ENCODE peak calls at places on chromosomes 13 and 19, in nine cellular contexts. G is DND-41; A is GM13976; O is CD4-positive, alpha-beta T cell; E is activated B cell treated with CpG ODN at 0.5 μM for 24 hours; V is adrenal gland; T is psoas muscle; W is endothelial cell; K is body of pancreas. N is an unnamed sample.

GRCh38 chr13:95323930-95324662 is 22.8 kb upstream of the ABCC4 start:
- DNase-seq in G (no peak), A (no peak), O (no peak), E (no peak), V (no peak), T (no peak), W (peak), K (no peak), N (no peak)

GRCh38 chr19:16951529-16951928 is 62.7 kb downstream of the F2RL3 start:
- DNase-seq in G (no peak), A (peak), O (no peak), E (no peak), V (no peak), T (no peak), W (no peak), K (no peak), N (no peak)

GRCh38 chr19:334296-335071 is 10.1 kb downstream of the MIER2 start:
- DNase-seq in G (no peak), A (no peak), O (no peak), E (no peak), V (no peak), T (no peak), W (no peak), K (no peak), N (no peak)

GRCh38 chr13:41407380-41407779 is 50.0 kb upstream of the RGCC start:
- DNase-seq in G (no peak), A (no peak), O (no peak), E (no peak), V (no peak), T (no peak), W (no peak), K (no peak), N (no peak)

GRCh38 chr19:45404557-45405434 is at the start of gene PPP1R13L:
- DNase-seq in G (peak), A (peak), O (no peak), E (no peak), V (peak), T (peak), W (peak), K (peak), N (no peak)

GRCh38 chr19:53936035-53936434 is 26.7 kb upstream of the CACNG8 start:
- DNase-seq in G (no peak), A (no peak), O (no peak), E (no peak), V (no peak), T (no peak), W (no peak), K (no peak), N (no peak)

GRCh38 chr19:16856091-16856490 is 26.9 kb downstream of the SIN3B start:
- DNase-seq in G (no peak), A (no peak), O (no peak), E (no peak), V (no peak), T (no peak), W (no peak), K (no peak), N (no peak)

GRCh38 chr13:47250141-47250540 is 353.3 kb upstream of the HTR2A start:
- DNase-seq in G (no peak), A (no peak), O (no peak), E (no peak), V (no peak), T (no peak), W (no peak), K (no peak), N (no peak)

GRCh38 chr19:50003810-50004419 is 21.3 kb downstream of the VRK3 start:
- DNase-seq in G (no peak), A (peak), O (no peak), E (no peak), V (peak), T (peak), W (no peak), K (peak), N (peak)

GRCh38 chr13:99179460-99179859 is 21.2 kb upstream of the UBAC2 start:
- DNase-seq in G (no peak), A (no peak), O (no peak), E (no peak), V (no peak), T (no peak), W (no peak), K (no peak), N (no peak)

GRCh38 chr13:74221752-74222151 is 87.5 kb upstream of the KLF12 start:
- DNase-seq in G (no peak), A (no peak), O (no peak), E (no peak), V (no peak), T (no peak), W (no peak), K (no peak), N (no peak)

GRCh38 chr19:17648097-17648660 is 40.0 kb downstream of the UNC13A start:
- DNase-seq in G (no peak), A (no peak), O (no peak), E (no peak), V (no peak), T (peak), W (no peak), K (no peak), N (no peak)

GRCh38 chr19:46844067-46844489 is 6.6 kb downstream of the AP2S1 start:
- DNase-seq in G (no peak), A (no peak), O (no peak), E (no peak), V (no peak), T (peak), W (no peak), K (no peak), N (no peak)

GRCh38 chr13:95494082-95494681 is 58.3 kb upstream of the CLDN10 start:
- DNase-seq in G (no peak), A (peak), O (no peak), E (no peak), V (no peak), T (no peak), W (peak), K (peak), N (no peak)

GRCh38 chr13:24688901-24689300 is 8.7 kb downstream of the ATP12A start:
- DNase-seq in G (no peak), A (no peak), O (no peak), E (no peak), V (no peak), T (peak), W (no peak), K (no peak), N (no peak)

GRCh38 chr19:455851-456546 is 4.8 kb downstream of the SHC2 start:
- DNase-seq in G (no peak), A (no peak), O (no peak), E (no peak), V (no peak), T (no peak), W (no peak), K (no peak), N (no peak)

GRCh38 chr19:29528350-29528945 is 2.7 kb downstream of the VSTM2B start:
- DNase-seq in G (no peak), A (peak), O (peak), E (no peak), V (peak), T (peak), W (peak), K (peak), N (peak)

GRCh38 chr19:48186541-48186991 is 16.1 kb downstream of the ZSWIM9 start:
- DNase-seq in G (no peak), A (no peak), O (no peak), E (peak), V (no peak), T (no peak), W (no peak), K (no peak), N (no peak)

GRCh38 chr13:105982219-105982618 is 553.2 kb downstream of the EFNB2 start:
- DNase-seq in G (no peak), A (no peak), O (no peak), E (no peak), V (no peak), T (no peak), W (peak), K (no peak), N (no peak)

GRCh38 chr13:98389319-98389718 is 187.6 kb downstream of the STK24 start:
- DNase-seq in G (no peak), A (no peak), O (no peak), E (no peak), V (no peak), T (no peak), W (no peak), K (peak), N (no peak)

GRCh38 chr13:99884913-99885312 is 86.7 kb downstream of the ZIC5 start:
- DNase-seq in G (no peak), A (no peak), O (no peak), E (no peak), V (no peak), T (no peak), W (no peak), K (no peak), N (no peak)

GRCh38 chr19:46958542-46958941 is 61.1 kb upstream of the NPAS1 start:
- DNase-seq in G (no peak), A (peak), O (no peak), E (no peak), V (no peak), T (no peak), W (no peak), K (no peak), N (no peak)

GRCh38 chr19:19650331-19650730 is 6.9 kb upstream of the GMIP start:
- DNase-seq in G (no peak), A (no peak), O (no peak), E (no peak), V (no peak), T (no peak), W (no peak), K (no peak), N (no peak)

GRCh38 chr13:21911916-21912315 is 241.0 kb downstream of the FGF9 start:
- DNase-seq in G (no peak), A (no peak), O (no peak), E (no peak), V (no peak), T (no peak), W (no peak), K (no peak), N (no peak)

GRCh38 chr19:36030264-36031148 is 2.2 kb downstream of the CLIP3 start:
- DNase-seq in G (no peak), A (no peak), O (no peak), E (no peak), V (no peak), T (peak), W (no peak), K (peak), N (no peak)

GRCh38 chr19:35718345-35719041 is 690 bp downstream of the KMT2B start:
- DNase-seq in G (peak), A (peak), O (no peak), E (no peak), V (no peak), T (peak), W (peak), K (peak), N (peak)

GRCh38 chr13:98325724-98326123 is 148.7 kb upstream of the RNF113B start:
- DNase-seq in G (no peak), A (no peak), O (no peak), E (no peak), V (no peak), T (no peak), W (no peak), K (no peak), N (no peak)

GRCh38 chr19:49845433-49845832 is 5.5 kb upstream of the PTOV1 start:
- DNase-seq in G (no peak), A (no peak), O (no peak), E (no peak), V (no peak), T (no peak), W (no peak), K (no peak), N (no peak)

GRCh38 chr19:41376998-41377365 is 649 bp downstream of the TMEM91 start:
- DNase-seq in G (no peak), A (no peak), O (no peak), E (no peak), V (no peak), T (no peak), W (no peak), K (no peak), N (no peak)

GRCh38 chr19:51093066-51093465 is 10.4 kb upstream of the KLK14 start:
- DNase-seq in G (no peak), A (no peak), O (no peak), E (no peak), V (no peak), T (no peak), W (no peak), K (no peak), N (no peak)

GRCh38 chr19:18183529-18183928 is 9.5 kb upstream of the MPV17L2 start:
- DNase-seq in G (no peak), A (no peak), O (no peak), E (no peak), V (no peak), T (no peak), W (no peak), K (no peak), N (no peak)

GRCh38 chr13:22451345-22451744 is 729.4 kb upstream of the SGCG start:
- DNase-seq in G (no peak), A (no peak), O (no peak), E (no peak), V (no peak), T (peak), W (no peak), K (peak), N (no peak)

GRCh38 chr13:36124236-36124822 is 6.9 kb downstream of the DCLK1 start:
- DNase-seq in G (no peak), A (no peak), O (no peak), E (no peak), V (peak), T (no peak), W (no peak), K (peak), N (no peak)

GRCh38 chr13:100721885-100722512 is 47.4 kb upstream of the TMTC4 start:
- DNase-seq in G (peak), A (peak), O (peak), E (no peak), V (peak), T (no peak), W (peak), K (peak), N (peak)

GRCh38 chr13:29893438-29893837 is 43.0 kb upstream of the UBL3 start:
- DNase-seq in G (no peak), A (no peak), O (no peak), E (no peak), V (no peak), T (no peak), W (no peak), K (no peak), N (no peak)

GRCh38 chr19:57099199-57099661 is 20.6 kb upstream of the USP29 start:
- DNase-seq in G (peak), A (peak), O (peak), E (peak), V (peak), T (peak), W (peak), K (peak), N (peak)

GRCh38 chr19:12521996-12522395 is 29.3 kb downstream of the ZNF564 start:
- DNase-seq in G (peak), A (no peak), O (no peak), E (no peak), V (no peak), T (no peak), W (no peak), K (no peak), N (no peak)
- TF ChIP-seq CTCF in G (peak), A (peak), O (no peak), E (no peak), V (no peak), T (no peak), W (no peak), K (no peak), N (no peak)

GRCh38 chr13:110576070-110576394 is 14.5 kb upstream of the RAB20 start:
- DNase-seq in G (no peak), A (no peak), O (no peak), E (no peak), V (no peak), T (no peak), W (no peak), K (no peak), N (no peak)

GRCh38 chr13:110572778-110573118 is 11.2 kb upstream of the RAB20 start:
- DNase-seq in G (no peak), A (no peak), O (no peak), E (no peak), V (no peak), T (no peak), W (no peak), K (no peak), N (no peak)

GRCh38 chr13:110574161-110574560 is 12.6 kb upstream of the RAB20 start:
- DNase-seq in G (no peak), A (no peak), O (no peak), E (no peak), V (no peak), T (no peak), W (no peak), K (no peak), N (no peak)

GRCh38 chr13:110576736-110577476 is 15.4 kb upstream of the RAB20 start:
- DNase-seq in G (no peak), A (no peak), O (no peak), E (no peak), V (no peak), T (no peak), W (no peak), K (peak), N (no peak)

DNA sequence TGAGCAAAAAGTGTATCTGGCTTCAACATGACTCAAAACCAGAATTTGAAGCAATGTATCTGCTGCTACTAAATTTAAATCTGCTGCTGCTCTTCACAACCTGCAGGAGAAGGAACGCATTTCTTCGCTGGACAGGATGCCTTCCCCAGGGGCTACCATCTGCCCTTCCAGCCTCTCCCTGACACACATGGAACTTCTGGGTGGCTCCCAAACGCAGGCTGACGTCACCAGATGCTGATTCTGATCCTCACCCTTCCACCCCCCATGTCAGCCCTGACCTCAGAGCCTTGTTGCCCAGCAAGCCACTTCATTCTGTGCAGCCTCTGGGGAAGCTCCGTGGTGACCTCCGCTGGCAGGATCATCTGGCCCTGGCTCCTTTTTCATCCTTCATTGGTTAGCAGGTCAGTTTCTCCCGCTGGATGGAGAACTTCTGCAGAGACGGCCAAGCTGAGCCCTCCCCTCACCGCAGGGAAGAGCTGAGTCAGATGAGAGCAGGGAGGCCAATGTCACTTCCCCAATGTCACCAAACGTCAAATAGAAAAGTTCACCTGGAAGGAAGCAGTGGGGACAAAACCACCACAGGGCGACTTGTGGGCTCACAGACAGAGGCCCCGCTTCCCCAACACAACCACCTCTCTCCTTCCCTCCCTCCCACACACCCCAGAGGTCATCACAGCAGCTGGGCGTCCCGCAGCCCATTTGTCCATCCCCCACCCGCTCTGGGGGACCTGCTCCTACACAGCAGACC is 14.0 kb upstream of the RAB20 start:
- DNase-seq in G (no peak), A (peak), O (no peak), E (no peak), V (peak), T (peak), W (no peak), K (peak), N (no peak)
- TF ChIP-seq CTCF in G (no peak), A (no peak), O (no peak), E (no peak), V (no peak), T (no peak), W (no peak), K (no peak), N (no peak)

DNA sequence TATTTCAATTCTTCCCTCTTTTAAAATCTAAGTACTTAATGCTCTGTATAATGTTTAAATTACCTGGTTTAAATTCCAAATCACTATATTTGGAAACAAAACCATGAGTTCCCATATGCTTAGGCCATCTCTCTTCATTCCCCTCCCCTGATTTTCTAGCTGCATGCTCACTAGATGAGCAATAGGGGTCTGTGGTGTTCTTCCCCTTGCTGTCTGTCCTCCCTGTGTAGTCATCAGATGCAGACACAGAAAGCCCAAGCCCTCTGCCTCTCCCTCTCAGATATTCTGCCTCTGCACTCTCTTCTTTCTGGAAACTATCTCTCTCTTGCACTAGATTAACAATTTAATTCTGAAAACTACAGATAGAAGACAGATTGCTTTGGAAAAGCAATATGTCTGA is 1730.2 kb downstream of the OLFM4 start:
- DNase-seq in G (no peak), A (no peak), O (no peak), E (no peak), V (no peak), T (no peak), W (no peak), K (no peak), N (no peak)
- TF ChIP-seq CTCF in G (no peak), A (no peak), O (no peak), E (no peak), V (no peak), T (no peak), W (no peak), K (no peak), N (no peak)

DNA sequence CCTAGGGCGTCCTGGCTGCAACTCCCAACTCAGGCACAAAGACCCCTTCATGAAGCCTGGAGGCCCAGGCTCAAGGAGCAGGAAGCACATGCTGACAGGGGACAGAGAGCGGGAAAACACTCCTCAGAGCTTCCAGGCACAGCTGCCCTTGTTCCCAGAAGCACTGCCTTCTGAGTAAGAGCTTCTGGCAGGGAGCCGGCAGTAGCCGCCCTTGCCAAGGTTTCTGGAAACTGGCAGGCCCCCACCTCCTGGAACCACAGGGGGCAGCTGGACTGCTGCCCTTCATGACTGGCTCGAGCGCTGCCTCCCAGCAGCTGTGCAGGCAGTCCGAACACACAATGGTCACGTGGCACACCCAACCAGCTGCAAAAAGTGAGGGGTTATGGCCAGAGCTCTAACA is 33.6 kb upstream of the EPHX3 start:
- DNase-seq in G (no peak), A (no peak), O (no peak), E (no peak), V (peak), T (peak), W (no peak), K (peak), N (no peak)
- TF ChIP-seq CTCF in G (no peak), A (no peak), O (no peak), E (no peak), V (no peak), T (no peak), W (no peak), K (no peak), N (no peak)

GRCh38 chr19:5958074-5958850 is 19.7 kb downstream of the RANBP3 start:
- DNase-seq in G (no peak), A (no peak), O (no peak), E (no peak), V (no peak), T (no peak), W (no peak), K (no peak), N (no peak)
- TF ChIP-seq CTCF in G (no peak), A (no peak), O (no peak), E (no peak), V (no peak), T (no peak), W (no peak), K (no peak), N (no peak)

DNA sequence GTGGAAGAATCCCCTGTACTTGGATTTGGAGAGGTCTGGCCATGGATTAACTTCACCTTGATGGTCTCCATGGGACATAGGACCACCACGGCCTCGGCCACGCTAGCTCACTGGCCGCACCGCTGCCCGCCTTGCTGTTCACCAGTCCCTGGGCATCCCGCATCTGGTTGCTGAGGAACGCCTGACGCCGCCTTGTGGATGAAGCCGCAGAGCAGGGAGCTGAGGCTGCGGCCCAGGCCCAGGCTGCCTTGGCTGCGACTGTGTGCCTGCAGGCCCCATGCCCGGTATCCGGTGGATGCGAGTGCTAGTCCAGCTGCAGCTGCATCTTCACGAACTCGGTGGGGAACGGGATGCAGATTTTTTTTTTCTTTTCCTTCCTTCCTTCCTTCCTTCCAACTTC is 1407.1 kb downstream of the UQCRFS1 start:
- DNase-seq in G (no peak), A (no peak), O (no peak), E (no peak), V (no peak), T (no peak), W (no peak), K (no peak), N (no peak)
- TF ChIP-seq CTCF in G (no peak), A (no peak), O (no peak), E (no peak), V (no peak), T (no peak), W (no peak), K (no peak), N (no peak)

N was measured in natural killer cell.